ENCODE peak calls at places on chromosome 1, in five cellular contexts. Y is GM19239; G is activated T-cell treated with anti-CD3 and anti-CD28 coated beads, Interleukin-2, amount 50 U/mL, for 72 hours; B is Karpas-422; M is T-helper 1 cell. O is an unnamed sample.

GRCh38 chr1:19360026-19360813 is 48.1 kb downstream of the SLC66A1 start:
- DNase-seq in Y (no peak), G (no peak), B (no peak), M (no peak), O (no peak)

GRCh38 chr1:22075718-22076117 is 23.2 kb downstream of the CDC42 start:
- DNase-seq in Y (no peak), G (no peak), B (no peak), M (no peak), O (no peak)

GRCh38 chr1:17059391-17060128 is 5.7 kb upstream of the SDHB start:
- DNase-seq in Y (peak; percentile 20), G (peak; percentile 49), B (peak; percentile 87), M (no peak), O (peak; percentile 35)

GRCh38 chr1:114135806-114136205 is 17.9 kb downstream of the SYT6 start:
- DNase-seq in Y (no peak), G (no peak), B (no peak), M (no peak), O (no peak)

GRCh38 chr1:5730272-5731109 is 261.7 kb downstream of the NPHP4 start:
- DNase-seq in Y (no peak), G (no peak), B (no peak), M (no peak), O (no peak)

GRCh38 chr1:95388041-95388440 is 154.0 kb downstream of the RWDD3 start:
- DNase-seq in Y (no peak), G (no peak), B (no peak), M (no peak), O (peak; percentile 16)

GRCh38 chr1:31703431-31704260 is at the start of gene COL16A1:
- DNase-seq in Y (no peak), G (no peak), B (no peak), M (no peak), O (no peak)

GRCh38 chr1:156581661-156582387 is 2.3 kb downstream of the TTC24 start:
- DNase-seq in Y (peak; percentile 26), G (peak; percentile 59), B (peak; percentile 57), M (no peak), O (no peak)

GRCh38 chr1:25826571-25826970 is 6.8 kb downstream of the MTFR1L start:
- DNase-seq in Y (no peak), G (no peak), B (no peak), M (no peak), O (no peak)

GRCh38 chr1:170661646-170662411 is 2.1 kb upstream of the PRRX1 start:
- DNase-seq in Y (no peak), G (no peak), B (no peak), M (no peak), O (no peak)